ENCODE peak calls at places on chromosomes 12 and 14, in eight cellular contexts. One of them, this sample, is unnamed.

GRCh38 chr14:87111741-87112140 is 881.2 kb downstream of the GALC start:
- DNase-seq in K562: no peak
- DNase-seq in GM12892: no peak
- DNase-seq in sigmoid colon: no peak
- DNase-seq in suprapubic skin: no peak
- DNase-seq in breast epithelium: no peak
- DNase-seq in H1: no peak
- DNase-seq in SK-N-SH: no peak
- DNase-seq in this sample: no peak

GRCh38 chr12:50505945-50506344 is 1.2 kb downstream of the DIP2B start:
- DNase-seq in K562: peak; percentile 42
- DNase-seq in GM12892: no peak
- DNase-seq in sigmoid colon: no peak
- DNase-seq in suprapubic skin: no peak
- DNase-seq in breast epithelium: no peak
- DNase-seq in H1: no peak
- DNase-seq in SK-N-SH: no peak
- DNase-seq in this sample: no peak

GRCh38 chr14:53432378-53432802 is 279.3 kb upstream of the DDHD1 start:
- DNase-seq in K562: peak; percentile 1
- DNase-seq in GM12892: peak; percentile 10
- DNase-seq in sigmoid colon: no peak
- DNase-seq in suprapubic skin: no peak
- DNase-seq in breast epithelium: no peak
- DNase-seq in H1: peak; percentile 21
- DNase-seq in SK-N-SH: peak; percentile 47
- DNase-seq in this sample: no peak

GRCh38 chr12:121711925-121712461 is 559 bp upstream of the TMEM120B start:
- DNase-seq in K562: peak; percentile 75
- DNase-seq in GM12892: peak; percentile 31
- DNase-seq in sigmoid colon: peak; percentile 72
- DNase-seq in suprapubic skin: no peak
- DNase-seq in breast epithelium: no peak
- DNase-seq in H1: no peak
- DNase-seq in SK-N-SH: no peak
- DNase-seq in this sample: no peak

GRCh38 chr14:42222924-42223471 is 616.3 kb downstream of the LRFN5 start:
- DNase-seq in K562: no peak
- DNase-seq in GM12892: peak; percentile 13
- DNase-seq in sigmoid colon: no peak
- DNase-seq in suprapubic skin: no peak
- DNase-seq in breast epithelium: no peak
- DNase-seq in H1: no peak
- DNase-seq in SK-N-SH: no peak
- DNase-seq in this sample: no peak

GRCh38 chr12:83573676-83574075 is 887.0 kb downstream of the TMTC2 start:
- DNase-seq in K562: peak; percentile 0
- DNase-seq in GM12892: no peak
- DNase-seq in sigmoid colon: no peak
- DNase-seq in suprapubic skin: no peak
- DNase-seq in breast epithelium: no peak
- DNase-seq in H1: no peak
- DNase-seq in SK-N-SH: no peak
- DNase-seq in this sample: no peak

GRCh38 chr12:125988545-125988944 is 923.3 kb downstream of the AACS start:
- DNase-seq in K562: no peak
- DNase-seq in GM12892: no peak
- DNase-seq in sigmoid colon: no peak
- DNase-seq in suprapubic skin: no peak
- DNase-seq in breast epithelium: no peak
- DNase-seq in H1: no peak
- DNase-seq in SK-N-SH: no peak
- DNase-seq in this sample: no peak

GRCh38 chr12:30754383-30754749 is 385 bp downstream of the CAPRIN2 start:
- DNase-seq in K562: no peak
- DNase-seq in GM12892: peak; percentile 13
- DNase-seq in sigmoid colon: no peak
- DNase-seq in suprapubic skin: peak; percentile 81
- DNase-seq in breast epithelium: no peak
- DNase-seq in H1: no peak
- DNase-seq in SK-N-SH: no peak
- DNase-seq in this sample: no peak

GRCh38 chr12:115771601-115772000 is 505.9 kb downstream of the MED13L start:
- DNase-seq in K562: no peak
- DNase-seq in GM12892: no peak
- DNase-seq in sigmoid colon: no peak
- DNase-seq in suprapubic skin: no peak
- DNase-seq in breast epithelium: no peak
- DNase-seq in H1: no peak
- DNase-seq in SK-N-SH: no peak
- DNase-seq in this sample: no peak

GRCh38 chr14:84084056-84084590 is 1445.8 kb upstream of the FLRT2 start:
- DNase-seq in K562: no peak
- DNase-seq in GM12892: no peak
- DNase-seq in sigmoid colon: no peak
- DNase-seq in suprapubic skin: no peak
- DNase-seq in breast epithelium: no peak
- DNase-seq in H1: no peak
- DNase-seq in SK-N-SH: no peak
- DNase-seq in this sample: no peak

GRCh38 chr14:84086714-84087113 is 1443.2 kb upstream of the FLRT2 start:
- DNase-seq in K562: no peak
- DNase-seq in GM12892: no peak
- DNase-seq in sigmoid colon: no peak
- DNase-seq in suprapubic skin: no peak
- DNase-seq in breast epithelium: no peak
- DNase-seq in H1: no peak
- DNase-seq in SK-N-SH: no peak
- DNase-seq in this sample: no peak

GRCh38 chr14:84087986-84088531 is 1441.9 kb upstream of the FLRT2 start:
- DNase-seq in K562: no peak
- DNase-seq in GM12892: no peak
- DNase-seq in sigmoid colon: no peak
- DNase-seq in suprapubic skin: no peak
- DNase-seq in breast epithelium: no peak
- DNase-seq in H1: no peak
- DNase-seq in SK-N-SH: no peak
- DNase-seq in this sample: no peak

GRCh38 chr14:84080961-84081360 is 1449.0 kb upstream of the FLRT2 start:
- DNase-seq in K562: no peak
- DNase-seq in GM12892: no peak
- DNase-seq in sigmoid colon: no peak
- DNase-seq in suprapubic skin: no peak
- DNase-seq in breast epithelium: no peak
- DNase-seq in H1: no peak
- DNase-seq in SK-N-SH: no peak
- DNase-seq in this sample: no peak

GRCh38 chr14:84085493-84085892 is 1444.5 kb upstream of the FLRT2 start:
- DNase-seq in K562: no peak
- DNase-seq in GM12892: no peak
- DNase-seq in sigmoid colon: no peak
- DNase-seq in suprapubic skin: no peak
- DNase-seq in breast epithelium: no peak
- DNase-seq in H1: no peak
- DNase-seq in SK-N-SH: no peak
- DNase-seq in this sample: no peak
- TF ChIP-seq POLR2AphosphoS5 in K562: no peak
- TF ChIP-seq POLR2AphosphoS5 in GM12892: no peak
- TF ChIP-seq POLR2AphosphoS5 in sigmoid colon: peak; percentile 7
- TF ChIP-seq POLR2AphosphoS5 in suprapubic skin: no peak
- TF ChIP-seq POLR2AphosphoS5 in breast epithelium: no peak
- TF ChIP-seq POLR2AphosphoS5 in H1: no peak
- TF ChIP-seq POLR2AphosphoS5 in SK-N-SH: no peak
- TF ChIP-seq POLR2AphosphoS5 in this sample: no peak

GRCh38 chr12:53752651-53753050 is 872 bp upstream of the CISTR start:
- DNase-seq in K562: no peak
- DNase-seq in GM12892: no peak
- DNase-seq in sigmoid colon: no peak
- DNase-seq in suprapubic skin: no peak
- DNase-seq in breast epithelium: no peak
- DNase-seq in H1: no peak
- DNase-seq in SK-N-SH: no peak
- DNase-seq in this sample: no peak

GRCh38 chr12:53749986-53750811 is 1.6 kb downstream of the CISTR start:
- DNase-seq in K562: no peak
- DNase-seq in GM12892: no peak
- DNase-seq in sigmoid colon: no peak
- DNase-seq in suprapubic skin: no peak
- DNase-seq in breast epithelium: no peak
- DNase-seq in H1: no peak
- DNase-seq in SK-N-SH: no peak
- DNase-seq in this sample: no peak

GRCh38 chr12:53750812-53751335 is 905 bp downstream of the CISTR start:
- DNase-seq in K562: no peak
- DNase-seq in GM12892: peak; percentile 46
- DNase-seq in sigmoid colon: no peak
- DNase-seq in suprapubic skin: no peak
- DNase-seq in breast epithelium: no peak
- DNase-seq in H1: no peak
- DNase-seq in SK-N-SH: peak; percentile 57
- DNase-seq in this sample: no peak

GRCh38 chr12:53752192-53752601 is 418 bp upstream of the CISTR start:
- DNase-seq in K562: no peak
- DNase-seq in GM12892: no peak
- DNase-seq in sigmoid colon: no peak
- DNase-seq in suprapubic skin: no peak
- DNase-seq in breast epithelium: no peak
- DNase-seq in H1: no peak
- DNase-seq in SK-N-SH: no peak
- DNase-seq in this sample: no peak

DNA sequence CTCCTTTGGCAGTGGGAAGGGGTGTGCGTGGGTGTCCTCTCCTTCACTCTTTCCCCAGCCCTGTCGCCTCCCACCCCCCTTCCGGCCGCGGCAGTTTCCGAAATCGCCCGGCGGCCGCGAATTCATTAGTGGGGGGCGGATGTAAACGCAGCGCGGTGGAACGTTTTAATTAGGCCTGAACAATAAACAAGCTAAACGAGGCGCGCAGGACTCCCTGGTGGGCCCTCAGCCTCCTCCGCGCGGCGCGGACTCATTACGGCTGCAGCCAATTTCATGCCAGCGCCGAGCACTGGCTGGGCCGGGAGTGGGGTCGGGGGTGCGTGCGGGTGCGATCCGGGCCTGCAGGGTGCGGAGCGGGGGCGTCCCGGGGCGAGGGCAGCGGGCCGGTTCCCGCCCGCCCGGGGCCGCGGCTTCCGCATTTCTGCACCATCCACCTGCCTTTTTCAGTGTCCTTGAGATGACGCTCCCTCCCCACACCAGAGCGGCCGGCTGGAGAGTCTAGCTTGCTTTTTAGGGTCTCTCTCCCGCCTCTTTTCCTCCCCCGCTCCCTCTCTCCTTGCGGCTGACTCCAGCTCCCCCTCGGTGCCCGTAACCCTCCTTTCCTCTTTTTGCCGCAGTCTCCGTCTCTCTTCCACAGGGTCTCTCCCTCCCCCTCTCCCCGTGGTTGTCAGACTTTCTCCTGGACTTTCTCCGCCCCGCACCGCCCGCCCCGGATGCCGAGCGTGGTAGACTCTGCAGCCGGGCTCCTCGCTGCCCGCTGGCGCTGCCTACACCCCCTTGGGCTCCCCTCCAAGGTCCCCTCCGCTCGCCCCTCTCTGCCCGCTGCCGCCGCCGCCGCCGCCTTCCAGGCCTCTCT is at the start of gene CISTR:
- DNase-seq in K562: no peak
- DNase-seq in GM12892: peak; percentile 59
- DNase-seq in sigmoid colon: no peak
- DNase-seq in suprapubic skin: no peak
- DNase-seq in breast epithelium: no peak
- DNase-seq in H1: no peak
- DNase-seq in SK-N-SH: peak; percentile 66
- DNase-seq in this sample: no peak
- TF ChIP-seq POLR2AphosphoS5 in K562: no peak
- TF ChIP-seq POLR2AphosphoS5 in GM12892: no peak
- TF ChIP-seq POLR2AphosphoS5 in sigmoid colon: no peak
- TF ChIP-seq POLR2AphosphoS5 in suprapubic skin: no peak
- TF ChIP-seq POLR2AphosphoS5 in breast epithelium: no peak
- TF ChIP-seq POLR2AphosphoS5 in H1: no peak
- TF ChIP-seq POLR2AphosphoS5 in SK-N-SH: no peak
- TF ChIP-seq POLR2AphosphoS5 in this sample: no peak

DNA sequence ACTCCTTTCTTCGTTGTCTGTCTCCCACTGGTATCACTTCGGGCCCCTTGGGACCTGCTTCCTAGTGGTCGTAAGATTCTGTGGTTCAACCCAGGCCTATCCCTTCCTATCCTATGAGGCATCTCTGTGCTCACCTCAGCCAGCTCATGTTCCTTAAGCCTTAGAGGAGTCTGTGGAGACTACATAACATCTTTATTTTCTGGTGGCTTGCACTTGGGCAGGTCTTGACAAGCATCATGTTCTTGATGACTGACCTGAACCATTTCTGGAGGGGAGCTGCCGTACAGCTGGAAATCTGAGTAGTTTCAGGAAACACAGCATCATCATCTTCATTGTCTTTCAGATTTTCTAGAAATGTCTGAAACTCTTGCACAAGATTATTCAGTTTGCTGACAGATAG is 69.3 kb downstream of the PPFIBP1 start:
- DNase-seq in K562: no peak
- DNase-seq in GM12892: no peak
- DNase-seq in sigmoid colon: no peak
- DNase-seq in suprapubic skin: no peak
- DNase-seq in breast epithelium: peak; percentile 42
- DNase-seq in H1: no peak
- DNase-seq in SK-N-SH: no peak
- DNase-seq in this sample: no peak
- TF ChIP-seq POLR2AphosphoS5 in K562: no peak
- TF ChIP-seq POLR2AphosphoS5 in GM12892: no peak
- TF ChIP-seq POLR2AphosphoS5 in sigmoid colon: no peak
- TF ChIP-seq POLR2AphosphoS5 in suprapubic skin: no peak
- TF ChIP-seq POLR2AphosphoS5 in breast epithelium: no peak
- TF ChIP-seq POLR2AphosphoS5 in H1: no peak
- TF ChIP-seq POLR2AphosphoS5 in SK-N-SH: no peak
- TF ChIP-seq POLR2AphosphoS5 in this sample: peak; percentile 12

DNA sequence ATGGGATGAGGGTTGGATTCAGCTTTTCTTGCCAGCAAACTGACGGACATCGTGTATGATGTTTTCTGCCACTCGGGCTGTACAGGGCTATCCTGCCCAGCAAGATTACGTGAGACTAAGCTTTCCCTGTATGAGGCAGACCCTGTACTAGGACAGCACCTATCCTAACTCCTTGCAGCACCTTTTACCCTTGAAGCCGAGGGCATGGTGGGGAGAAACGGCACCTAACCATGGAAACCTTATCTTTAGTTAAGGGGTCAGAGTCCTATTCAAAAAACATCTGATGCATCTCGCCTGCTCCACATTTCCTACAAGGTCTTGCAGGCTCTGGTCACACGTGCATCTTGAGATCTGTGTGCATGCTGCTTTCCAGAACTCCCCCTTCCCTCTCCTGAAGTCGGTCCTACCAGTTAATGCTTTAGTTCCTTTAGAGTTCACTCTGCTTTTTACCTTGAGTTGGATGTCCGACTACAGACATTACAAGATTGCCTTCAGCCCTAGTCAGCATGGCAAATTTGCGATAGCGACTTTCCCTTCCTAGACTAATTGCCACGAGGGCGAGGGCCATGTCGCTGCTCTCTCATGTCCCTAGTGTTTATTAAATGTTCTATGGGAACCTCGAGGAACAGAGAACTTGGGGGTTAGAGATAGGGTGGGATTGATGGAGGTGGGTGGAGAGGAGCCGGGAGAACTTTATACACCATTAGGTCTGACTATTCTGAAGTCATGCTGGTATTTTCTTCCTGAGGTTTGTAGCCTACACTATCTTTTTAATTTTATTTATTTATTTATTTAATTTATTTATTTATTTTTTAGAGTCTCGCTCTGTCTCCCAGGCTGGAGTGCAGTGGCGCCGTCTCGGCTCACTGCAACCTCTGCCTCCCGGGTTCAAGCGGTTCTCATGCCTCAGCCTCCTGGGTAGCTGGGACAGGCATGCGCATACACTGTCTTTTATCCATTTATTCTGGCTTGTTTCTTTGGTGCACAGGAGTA is 6.6 kb downstream of the RAN start:
- DNase-seq in K562: peak; percentile 65
- DNase-seq in GM12892: no peak
- DNase-seq in sigmoid colon: peak; percentile 11
- DNase-seq in suprapubic skin: no peak
- DNase-seq in breast epithelium: no peak
- DNase-seq in H1: no peak
- DNase-seq in SK-N-SH: no peak
- DNase-seq in this sample: no peak
- TF ChIP-seq POLR2AphosphoS5 in K562: peak; percentile 69
- TF ChIP-seq POLR2AphosphoS5 in GM12892: peak; percentile 95
- TF ChIP-seq POLR2AphosphoS5 in sigmoid colon: no peak
- TF ChIP-seq POLR2AphosphoS5 in suprapubic skin: no peak
- TF ChIP-seq POLR2AphosphoS5 in breast epithelium: no peak
- TF ChIP-seq POLR2AphosphoS5 in H1: peak; percentile 97
- TF ChIP-seq POLR2AphosphoS5 in SK-N-SH: peak; percentile 13
- TF ChIP-seq POLR2AphosphoS5 in this sample: no peak